ENCODE peak calls at places on chromosome 7, in eight cellular contexts. R is type B pancreatic cell; X is cerebellum; M is stimulated activated CD8-positive, alpha-beta memory T cell treated with anti-CD3 and anti-CD28 coated beads, Interleukin-2, amount 100 ng/mL, for 1 hour; Q is body of pancreas; O is foreskin fibroblast; Z is stimulated activated CD4-positive, alpha-beta T cell treated with anti-CD3 and anti-CD28 coated beads, Interleukin-2, amount 100 ng/mL, for 24 hours; N is stimulated activated naive CD8-positive, alpha-beta T cell treated with anti-CD3 and anti-CD28 coated beads, Interleukin-15, Interleukin-2, amounts not matched to agents 100 U/mL and 50 U/mL, for 24 hours. J is an unnamed sample.

GRCh38 chr7:46168671-46169383 is 247.8 kb upstream of the IGFBP3 start:
- DNase-seq in X (no peak), M (no peak), O (no peak), N (no peak), Z (no peak), Q (peak), R (no peak), J (no peak)

GRCh38 chr7:140610204-140611165 is 30.1 kb downstream of the DENND2A start:
- DNase-seq in Z (no peak), N (no peak), X (no peak), M (no peak), O (no peak), R (no peak), Q (no peak), J (no peak)

GRCh38 chr7:113087278-113087998 is 811 bp upstream of the GPR85 start:
- DNase-seq in Q (no peak), O (peak), M (no peak), Z (no peak), X (peak), N (no peak), R (no peak), J (no peak)

GRCh38 chr7:113263749-113264148 is 145.4 kb upstream of the SMIM30 start:
- DNase-seq in Q (no peak), X (no peak), O (no peak), N (no peak), M (no peak), Z (no peak), R (no peak), J (no peak)

GRCh38 chr7:149859881-149860280 is 13.9 kb upstream of the ATP6V0E2 start:
- DNase-seq in R (no peak), N (no peak), Q (no peak), Z (no peak), X (no peak), O (no peak), M (no peak), J (no peak)

GRCh38 chr7:40469481-40469880 is 334.7 kb downstream of the SUGCT start:
- DNase-seq in M (no peak), N (no peak), R (no peak), O (peak), X (no peak), Q (no peak), Z (no peak), J (no peak)

GRCh38 chr7:65379318-65379717 is 5.7 kb downstream of the ZNF92 start:
- DNase-seq in O (no peak), N (no peak), Z (no peak), R (no peak), M (no peak), Q (no peak), X (no peak), J (no peak)

GRCh38 chr7:137755438-137755837 is 91.3 kb downstream of the DGKI start:
- DNase-seq in Q (no peak), X (no peak), O (no peak), Z (no peak), M (no peak), N (no peak), R (no peak), J (no peak)

GRCh38 chr7:101374990-101375389 is 12.3 kb downstream of the COL26A1 start:
- DNase-seq in N (no peak), Q (no peak), X (no peak), M (no peak), Z (no peak), O (no peak), R (no peak), J (no peak)

GRCh38 chr7:155002411-155003214 is at the start of gene PAXIP1:
- DNase-seq in R (peak), N (peak), O (peak), X (peak), M (no peak), Q (peak), Z (peak), J (peak)

GRCh38 chr7:729154-730000 is 2.3 kb upstream of the PRKAR1B start:
- DNase-seq in Q (no peak), Z (no peak), X (no peak), M (no peak), N (no peak), O (no peak), R (no peak), J (no peak)